ENCODE peak calls at places on chromosomes 7 and 10, in ten cellular contexts. One of them, this sample, is unnamed.

GRCh38 chr7:24587853-24588252 is 14.6 kb downstream of the PALS2 start:
- DNase-seq in body of pancreas: no peak
- DNase-seq in astrocyte of the spinal cord: no peak
- DNase-seq in GM06990: no peak
- DNase-seq in fibroblast of pulmonary artery: no peak
- DNase-seq in colonic mucosa: no peak
- DNase-seq in PC-3: peak; percentile 33
- DNase-seq in fibroblast of lung: no peak
- DNase-seq in breast epithelium: no peak
- DNase-seq in brain microvascular endothelial cell: no peak
- DNase-seq in this sample: no peak

GRCh38 chr10:84076047-84076388 is 63.3 kb upstream of the GHITM start:
- DNase-seq in PC-3: no peak
- DNase-seq in brain microvascular endothelial cell: peak; percentile 28
- DNase-seq in astrocyte of the spinal cord: peak; percentile 54
- DNase-seq in breast epithelium: no peak
- DNase-seq in fibroblast of lung: peak; percentile 81
- DNase-seq in fibroblast of pulmonary artery: peak; percentile 86
- DNase-seq in body of pancreas: no peak
- DNase-seq in colonic mucosa: no peak
- DNase-seq in GM06990: no peak
- DNase-seq in this sample: peak; percentile 86

GRCh38 chr7:115153770-115154468 is 232.0 kb downstream of the MDFIC start:
- DNase-seq in PC-3: no peak
- DNase-seq in fibroblast of pulmonary artery: no peak
- DNase-seq in breast epithelium: no peak
- DNase-seq in fibroblast of lung: no peak
- DNase-seq in astrocyte of the spinal cord: no peak
- DNase-seq in colonic mucosa: no peak
- DNase-seq in GM06990: no peak
- DNase-seq in brain microvascular endothelial cell: no peak
- DNase-seq in body of pancreas: no peak
- DNase-seq in this sample: no peak

GRCh38 chr10:72557362-72557761 is 68.5 kb downstream of the MICU1 start:
- DNase-seq in fibroblast of lung: peak; percentile 67
- DNase-seq in PC-3: no peak
- DNase-seq in breast epithelium: no peak
- DNase-seq in GM06990: no peak
- DNase-seq in astrocyte of the spinal cord: peak; percentile 22
- DNase-seq in fibroblast of pulmonary artery: peak; percentile 58
- DNase-seq in colonic mucosa: no peak
- DNase-seq in brain microvascular endothelial cell: peak; percentile 3
- DNase-seq in body of pancreas: no peak
- DNase-seq in this sample: peak; percentile 63

GRCh38 chr10:15775513-15775912 is 55.8 kb upstream of the ITGA8 start:
- DNase-seq in colonic mucosa: no peak
- DNase-seq in GM06990: no peak
- DNase-seq in breast epithelium: no peak
- DNase-seq in fibroblast of pulmonary artery: peak; percentile 72
- DNase-seq in brain microvascular endothelial cell: peak; percentile 77
- DNase-seq in fibroblast of lung: peak; percentile 89
- DNase-seq in PC-3: peak; percentile 28
- DNase-seq in body of pancreas: no peak
- DNase-seq in astrocyte of the spinal cord: peak; percentile 67
- DNase-seq in this sample: peak; percentile 80

GRCh38 chr7:926061-927030 is 28.1 kb downstream of the ADAP1 start:
- DNase-seq in astrocyte of the spinal cord: no peak
- DNase-seq in body of pancreas: peak; percentile 12
- DNase-seq in fibroblast of lung: no peak
- DNase-seq in GM06990: peak; percentile 18
- DNase-seq in PC-3: no peak
- DNase-seq in breast epithelium: peak; percentile 50
- DNase-seq in fibroblast of pulmonary artery: no peak
- DNase-seq in brain microvascular endothelial cell: no peak
- DNase-seq in colonic mucosa: peak; percentile 92
- DNase-seq in this sample: no peak

GRCh38 chr7:148148456-148148855 is 442.1 kb upstream of the C7orf33 start:
- DNase-seq in astrocyte of the spinal cord: no peak
- DNase-seq in colonic mucosa: peak; percentile 62
- DNase-seq in breast epithelium: no peak
- DNase-seq in fibroblast of pulmonary artery: no peak
- DNase-seq in brain microvascular endothelial cell: no peak
- DNase-seq in PC-3: no peak
- DNase-seq in GM06990: no peak
- DNase-seq in body of pancreas: no peak
- DNase-seq in fibroblast of lung: no peak
- DNase-seq in this sample: no peak

GRCh38 chr10:132211246-132211645 is 24.5 kb downstream of the DPYSL4 start:
- DNase-seq in fibroblast of lung: no peak
- DNase-seq in brain microvascular endothelial cell: no peak
- DNase-seq in fibroblast of pulmonary artery: no peak
- DNase-seq in breast epithelium: no peak
- DNase-seq in colonic mucosa: no peak
- DNase-seq in body of pancreas: no peak
- DNase-seq in astrocyte of the spinal cord: no peak
- DNase-seq in GM06990: no peak
- DNase-seq in PC-3: no peak
- DNase-seq in this sample: no peak

GRCh38 chr7:132261296-132261695 is 315.0 kb downstream of the PLXNA4 start:
- DNase-seq in fibroblast of pulmonary artery: no peak
- DNase-seq in breast epithelium: no peak
- DNase-seq in colonic mucosa: no peak
- DNase-seq in astrocyte of the spinal cord: no peak
- DNase-seq in PC-3: no peak
- DNase-seq in GM06990: no peak
- DNase-seq in fibroblast of lung: no peak
- DNase-seq in brain microvascular endothelial cell: no peak
- DNase-seq in body of pancreas: no peak
- DNase-seq in this sample: no peak

GRCh38 chr7:132257253-132257652 is 319.0 kb downstream of the PLXNA4 start:
- DNase-seq in breast epithelium: no peak
- DNase-seq in fibroblast of pulmonary artery: no peak
- DNase-seq in colonic mucosa: no peak
- DNase-seq in brain microvascular endothelial cell: no peak
- DNase-seq in PC-3: no peak
- DNase-seq in GM06990: no peak
- DNase-seq in body of pancreas: no peak
- DNase-seq in astrocyte of the spinal cord: no peak
- DNase-seq in fibroblast of lung: peak; percentile 33
- DNase-seq in this sample: no peak

GRCh38 chr7:132256721-132257212 is 319.5 kb downstream of the PLXNA4 start:
- DNase-seq in fibroblast of pulmonary artery: no peak
- DNase-seq in PC-3: no peak
- DNase-seq in astrocyte of the spinal cord: no peak
- DNase-seq in fibroblast of lung: no peak
- DNase-seq in brain microvascular endothelial cell: no peak
- DNase-seq in body of pancreas: no peak
- DNase-seq in GM06990: no peak
- DNase-seq in colonic mucosa: no peak
- DNase-seq in breast epithelium: no peak
- DNase-seq in this sample: no peak

GRCh38 chr7:132255898-132256297 is 320.4 kb downstream of the PLXNA4 start:
- DNase-seq in breast epithelium: no peak
- DNase-seq in brain microvascular endothelial cell: no peak
- DNase-seq in astrocyte of the spinal cord: no peak
- DNase-seq in PC-3: no peak
- DNase-seq in GM06990: no peak
- DNase-seq in body of pancreas: peak; percentile 31
- DNase-seq in fibroblast of pulmonary artery: no peak
- DNase-seq in colonic mucosa: no peak
- DNase-seq in fibroblast of lung: no peak
- DNase-seq in this sample: no peak

DNA sequence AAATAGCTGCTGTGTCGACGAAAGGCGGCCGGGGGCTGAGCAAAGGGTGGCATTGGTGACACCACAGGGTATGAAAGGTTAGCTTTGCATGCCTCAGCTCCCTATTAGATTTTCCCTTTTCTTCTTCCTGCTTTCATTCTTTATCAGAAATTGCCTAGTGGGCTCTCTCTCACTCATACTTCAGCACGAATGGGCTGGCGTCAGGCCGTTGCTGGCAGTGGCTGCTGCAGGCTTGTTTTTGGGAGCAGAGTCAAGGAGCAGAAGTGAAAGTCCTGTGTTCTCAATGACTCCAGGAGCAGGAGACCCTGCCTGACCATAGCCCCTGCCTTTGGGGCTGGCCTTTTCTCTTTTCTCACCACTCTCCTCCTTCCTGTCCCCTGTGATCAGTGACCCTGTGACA is 318.0 kb downstream of the PLXNA4 start:
- DNase-seq in fibroblast of lung: no peak
- DNase-seq in astrocyte of the spinal cord: no peak
- DNase-seq in PC-3: no peak
- DNase-seq in brain microvascular endothelial cell: no peak
- DNase-seq in breast epithelium: no peak
- DNase-seq in colonic mucosa: no peak
- DNase-seq in body of pancreas: no peak
- DNase-seq in fibroblast of pulmonary artery: no peak
- DNase-seq in GM06990: no peak
- DNase-seq in this sample: no peak
- H3K4me3 ChIP-seq in fibroblast of lung: no peak overlapping the region
- H3K4me3 ChIP-seq in astrocyte of the spinal cord: no peak overlapping the region
- H3K4me3 ChIP-seq in PC-3: no peak overlapping the region
- H3K4me3 ChIP-seq in brain microvascular endothelial cell: no peak overlapping the region
- H3K4me3 ChIP-seq in breast epithelium: no peak overlapping the region
- H3K4me3 ChIP-seq in colonic mucosa: no peak overlapping the region
- H3K4me3 ChIP-seq in body of pancreas: no peak overlapping the region
- H3K4me3 ChIP-seq in fibroblast of pulmonary artery: no peak overlapping the region
- H3K4me3 ChIP-seq in GM06990: no peak overlapping the region
- H3K4me3 ChIP-seq in this sample: no peak overlapping the region

GRCh38 chr7:100626530-100627237 is 14.3 kb downstream of the MOSPD3 start:
- DNase-seq in GM06990: peak; percentile 88
- DNase-seq in astrocyte of the spinal cord: peak; percentile 73
- DNase-seq in PC-3: peak; percentile 84
- DNase-seq in breast epithelium: peak; percentile 80
- DNase-seq in fibroblast of pulmonary artery: peak; percentile 85
- DNase-seq in fibroblast of lung: peak; percentile 79
- DNase-seq in colonic mucosa: peak; percentile 90
- DNase-seq in brain microvascular endothelial cell: peak; percentile 89
- DNase-seq in body of pancreas: peak; percentile 59
- DNase-seq in this sample: peak; percentile 77

GRCh38 chr7:100630066-100630465 is 11.3 kb downstream of the TFR2 start:
- DNase-seq in breast epithelium: no peak
- DNase-seq in brain microvascular endothelial cell: no peak
- DNase-seq in colonic mucosa: no peak
- DNase-seq in body of pancreas: no peak
- DNase-seq in fibroblast of pulmonary artery: no peak
- DNase-seq in PC-3: no peak
- DNase-seq in fibroblast of lung: no peak
- DNase-seq in GM06990: no peak
- DNase-seq in astrocyte of the spinal cord: no peak
- DNase-seq in this sample: no peak

GRCh38 chr7:100626055-100626454 is 13.7 kb downstream of the MOSPD3 start:
- DNase-seq in brain microvascular endothelial cell: no peak
- DNase-seq in breast epithelium: no peak
- DNase-seq in body of pancreas: no peak
- DNase-seq in astrocyte of the spinal cord: no peak
- DNase-seq in fibroblast of lung: no peak
- DNase-seq in GM06990: no peak
- DNase-seq in fibroblast of pulmonary artery: no peak
- DNase-seq in colonic mucosa: no peak
- DNase-seq in PC-3: no peak
- DNase-seq in this sample: no peak

GRCh38 chr7:100627238-100627549 is 14.2 kb downstream of the TFR2 start:
- DNase-seq in GM06990: no peak
- DNase-seq in breast epithelium: no peak
- DNase-seq in body of pancreas: no peak
- DNase-seq in fibroblast of lung: no peak
- DNase-seq in PC-3: no peak
- DNase-seq in astrocyte of the spinal cord: no peak
- DNase-seq in brain microvascular endothelial cell: no peak
- DNase-seq in fibroblast of pulmonary artery: no peak
- DNase-seq in colonic mucosa: no peak
- DNase-seq in this sample: no peak

GRCh38 chr7:100629117-100629711 is 12.1 kb downstream of the TFR2 start:
- DNase-seq in fibroblast of lung: no peak
- DNase-seq in breast epithelium: no peak
- DNase-seq in body of pancreas: no peak
- DNase-seq in astrocyte of the spinal cord: no peak
- DNase-seq in colonic mucosa: no peak
- DNase-seq in brain microvascular endothelial cell: no peak
- DNase-seq in fibroblast of pulmonary artery: peak; percentile 32
- DNase-seq in PC-3: peak; percentile 55
- DNase-seq in GM06990: no peak
- DNase-seq in this sample: no peak
- TF ChIP-seq CTCF in fibroblast of lung: peak; percentile 46
- TF ChIP-seq CTCF in breast epithelium: no peak
- TF ChIP-seq CTCF in body of pancreas: peak; percentile 23
- TF ChIP-seq CTCF in astrocyte of the spinal cord: peak; percentile 28
- TF ChIP-seq CTCF in colonic mucosa: no peak
- TF ChIP-seq CTCF in brain microvascular endothelial cell: peak; percentile 64
- TF ChIP-seq CTCF in fibroblast of pulmonary artery: peak; percentile 37
- TF ChIP-seq CTCF in PC-3: peak; percentile 56
- TF ChIP-seq CTCF in GM06990: peak; percentile 54
- TF ChIP-seq CTCF in this sample: peak; percentile 26

GRCh38 chr10:21518629-21519321 is 6.7 kb downstream of the SKIDA1 start:
- DNase-seq in fibroblast of pulmonary artery: peak; percentile 59
- DNase-seq in fibroblast of lung: peak; percentile 76
- DNase-seq in GM06990: no peak
- DNase-seq in breast epithelium: no peak
- DNase-seq in body of pancreas: no peak
- DNase-seq in colonic mucosa: no peak
- DNase-seq in brain microvascular endothelial cell: no peak
- DNase-seq in astrocyte of the spinal cord: peak; percentile 61
- DNase-seq in PC-3: peak; percentile 7
- DNase-seq in this sample: no peak
- H3K4me3 ChIP-seq in fibroblast of pulmonary artery: peak overlapping the region; percentile 65
- H3K4me3 ChIP-seq in fibroblast of lung: peak overlapping the region; percentile 78
- H3K4me3 ChIP-seq in GM06990: peak overlapping the region; percentile 60
- H3K4me3 ChIP-seq in breast epithelium: peak overlapping the region; percentile 76
- H3K4me3 ChIP-seq in body of pancreas: no peak overlapping the region
- H3K4me3 ChIP-seq in colonic mucosa: no peak overlapping the region
- H3K4me3 ChIP-seq in brain microvascular endothelial cell: peak overlapping the region; percentile 68
- H3K4me3 ChIP-seq in astrocyte of the spinal cord: peak overlapping the region; percentile 40
- H3K4me3 ChIP-seq in PC-3: peak overlapping the region; percentile 86
- H3K4me3 ChIP-seq in this sample: peak overlapping the region; percentile 70

GRCh38 chr7:12686234-12686893 is 1.1 kb upstream of the ARL4A start:
- DNase-seq in brain microvascular endothelial cell: peak; percentile 79
- DNase-seq in GM06990: peak; percentile 81
- DNase-seq in breast epithelium: peak; percentile 91
- DNase-seq in colonic mucosa: peak; percentile 97
- DNase-seq in body of pancreas: peak; percentile 94
- DNase-seq in PC-3: peak; percentile 95
- DNase-seq in fibroblast of lung: peak; percentile 86
- DNase-seq in fibroblast of pulmonary artery: peak; percentile 89
- DNase-seq in astrocyte of the spinal cord: peak; percentile 86
- DNase-seq in this sample: peak; percentile 91

GRCh38 chr7:12684733-12685132 is 2.7 kb upstream of the ARL4A start:
- DNase-seq in astrocyte of the spinal cord: no peak
- DNase-seq in breast epithelium: no peak
- DNase-seq in colonic mucosa: no peak
- DNase-seq in fibroblast of lung: no peak
- DNase-seq in body of pancreas: no peak
- DNase-seq in GM06990: no peak
- DNase-seq in PC-3: no peak
- DNase-seq in brain microvascular endothelial cell: no peak
- DNase-seq in fibroblast of pulmonary artery: no peak
- DNase-seq in this sample: no peak

GRCh38 chr7:12685550-12685949 is 1.9 kb upstream of the ARL4A start:
- DNase-seq in fibroblast of lung: peak; percentile 45
- DNase-seq in body of pancreas: peak; percentile 37
- DNase-seq in brain microvascular endothelial cell: peak; percentile 39
- DNase-seq in PC-3: peak; percentile 85
- DNase-seq in fibroblast of pulmonary artery: peak; percentile 74
- DNase-seq in breast epithelium: no peak
- DNase-seq in astrocyte of the spinal cord: peak; percentile 57
- DNase-seq in colonic mucosa: peak; percentile 38
- DNase-seq in GM06990: no peak
- DNase-seq in this sample: peak; percentile 64

GRCh38 chr7:12687213-12688171 is at the start of gene ARL4A:
- DNase-seq in PC-3: peak; percentile 98
- DNase-seq in astrocyte of the spinal cord: peak; percentile 99
- DNase-seq in fibroblast of pulmonary artery: peak; percentile 99
- DNase-seq in breast epithelium: peak; percentile 99
- DNase-seq in brain microvascular endothelial cell: peak; percentile 99
- DNase-seq in body of pancreas: peak; percentile 99
- DNase-seq in GM06990: peak; percentile 68
- DNase-seq in fibroblast of lung: peak; percentile 95
- DNase-seq in colonic mucosa: peak; percentile 100
- DNase-seq in this sample: peak; percentile 96

DNA sequence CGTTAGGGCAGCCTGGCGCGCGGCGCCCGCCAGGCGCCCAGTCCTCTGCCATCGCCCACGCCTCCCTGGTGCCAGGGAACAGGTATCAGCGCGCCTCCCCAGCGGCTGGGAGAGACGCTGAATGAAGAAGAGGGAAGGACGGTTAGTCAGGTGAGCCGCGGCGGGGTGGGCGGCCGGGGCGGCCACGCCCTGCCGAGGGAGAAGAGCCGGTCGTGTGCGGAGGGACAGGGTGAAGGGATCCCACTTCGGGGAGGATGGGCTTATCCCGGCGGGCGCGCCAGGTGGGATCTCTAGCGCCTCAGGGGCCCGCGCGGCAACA is 580 bp upstream of the ARL4A start:
- DNase-seq in PC-3: no peak
- DNase-seq in fibroblast of pulmonary artery: no peak
- DNase-seq in fibroblast of lung: no peak
- DNase-seq in body of pancreas: no peak
- DNase-seq in colonic mucosa: no peak
- DNase-seq in breast epithelium: no peak
- DNase-seq in astrocyte of the spinal cord: no peak
- DNase-seq in brain microvascular endothelial cell: no peak
- DNase-seq in GM06990: no peak
- DNase-seq in this sample: no peak
- TF ChIP-seq CTCF in PC-3: peak; percentile 3
- TF ChIP-seq CTCF in fibroblast of pulmonary artery: no peak
- TF ChIP-seq CTCF in fibroblast of lung: no peak
- TF ChIP-seq CTCF in body of pancreas: no peak
- TF ChIP-seq CTCF in colonic mucosa: no peak
- TF ChIP-seq CTCF in breast epithelium: no peak
- TF ChIP-seq CTCF in astrocyte of the spinal cord: no peak
- TF ChIP-seq CTCF in brain microvascular endothelial cell: no peak
- TF ChIP-seq CTCF in GM06990: no peak
- TF ChIP-seq CTCF in this sample: no peak

This sample was measured in AG10803.